ENCODE peak calls at places on chromosomes 1 and 21, in six cellular contexts. One of them, this sample, is unnamed. For H3K4me1, the result is how much of the 10 kb centered on the place peaks cover.

GRCh38 chr21:17454315-17455027 is 58.4 kb upstream of the CXADR start:
- DNase-seq in testis: peak
- DNase-seq in IMR-90: peak
- DNase-seq in DND-41: no peak
- DNase-seq in MM.1S: peak
- DNase-seq in K562: peak
- DNase-seq in this sample: no peak

GRCh38 chr1:87942165-87942564 is 613.5 kb downstream of the LMO4 start:
- DNase-seq in testis: no peak
- DNase-seq in IMR-90: peak
- DNase-seq in DND-41: no peak
- DNase-seq in MM.1S: no peak
- DNase-seq in K562: no peak
- DNase-seq in this sample: no peak

GRCh38 chr21:14581902-14582457 is 35.9 kb upstream of the SAMSN1 start:
- DNase-seq in testis: no peak
- DNase-seq in IMR-90: no peak
- DNase-seq in DND-41: no peak
- DNase-seq in MM.1S: no peak
- DNase-seq in K562: no peak
- DNase-seq in this sample: peak

GRCh38 chr1:22418352-22418751 is 33.3 kb upstream of the ZBTB40 start:
- DNase-seq in testis: no peak
- DNase-seq in IMR-90: no peak
- DNase-seq in DND-41: no peak
- DNase-seq in MM.1S: no peak
- DNase-seq in K562: no peak
- DNase-seq in this sample: no peak

GRCh38 chr1:234139966-234140365 is 233.3 kb upstream of the COA6 start:
- DNase-seq in testis: no peak
- DNase-seq in IMR-90: peak
- DNase-seq in DND-41: no peak
- DNase-seq in MM.1S: no peak
- DNase-seq in K562: no peak
- DNase-seq in this sample: no peak

GRCh38 chr1:215055281-215055935 is 27.1 kb upstream of the KCNK2 start:
- DNase-seq in testis: no peak
- DNase-seq in IMR-90: peak
- DNase-seq in DND-41: no peak
- DNase-seq in MM.1S: no peak
- DNase-seq in K562: no peak
- DNase-seq in this sample: no peak

GRCh38 chr1:64234714-64235113 is 31.3 kb downstream of the UBE2U start:
- DNase-seq in testis: no peak
- DNase-seq in IMR-90: no peak
- DNase-seq in DND-41: no peak
- DNase-seq in MM.1S: no peak
- DNase-seq in K562: no peak
- DNase-seq in this sample: no peak

GRCh38 chr1:185352067-185352466 is 35.0 kb upstream of the IVNS1ABP start:
- DNase-seq in testis: no peak
- DNase-seq in IMR-90: peak
- DNase-seq in DND-41: no peak
- DNase-seq in MM.1S: no peak
- DNase-seq in K562: peak
- DNase-seq in this sample: no peak

GRCh38 chr1:115609021-115609420 is 32.7 kb upstream of the VANGL1 start:
- DNase-seq in testis: no peak
- DNase-seq in IMR-90: no peak
- DNase-seq in DND-41: no peak
- DNase-seq in MM.1S: no peak
- DNase-seq in K562: no peak
- DNase-seq in this sample: no peak

GRCh38 chr1:50697440-50698421 is 262.3 kb downstream of the FAF1 start:
- DNase-seq in testis: no peak
- DNase-seq in IMR-90: peak
- DNase-seq in DND-41: no peak
- DNase-seq in MM.1S: no peak
- DNase-seq in K562: no peak
- DNase-seq in this sample: no peak

GRCh38 chr1:54850737-54851136 is 36.3 kb downstream of the DHCR24 start:
- DNase-seq in testis: no peak
- DNase-seq in IMR-90: peak
- DNase-seq in DND-41: no peak
- DNase-seq in MM.1S: no peak
- DNase-seq in K562: no peak
- DNase-seq in this sample: no peak

GRCh38 chr1:226641671-226642231 is 93.2 kb downstream of the STUM start:
- DNase-seq in testis: no peak
- DNase-seq in IMR-90: no peak
- DNase-seq in DND-41: no peak
- DNase-seq in MM.1S: no peak
- DNase-seq in K562: no peak
- DNase-seq in this sample: peak

GRCh38 chr1:54464477-54465146 is 58.4 kb upstream of the SSBP3 start:
- DNase-seq in testis: no peak
- DNase-seq in IMR-90: peak
- DNase-seq in DND-41: no peak
- DNase-seq in MM.1S: peak
- DNase-seq in K562: peak
- DNase-seq in this sample: no peak

GRCh38 chr21:43209575-43210453 is 41.0 kb downstream of the CRYAA start:
- DNase-seq in testis: peak
- DNase-seq in IMR-90: peak
- DNase-seq in DND-41: no peak
- DNase-seq in MM.1S: no peak
- DNase-seq in K562: no peak
- DNase-seq in this sample: no peak

GRCh38 chr1:5644281-5645134 is 347.7 kb downstream of the NPHP4 start:
- DNase-seq in testis: no peak
- DNase-seq in IMR-90: no peak
- DNase-seq in DND-41: no peak
- DNase-seq in MM.1S: no peak
- DNase-seq in K562: no peak
- DNase-seq in this sample: no peak

GRCh38 chr21:43922949-43923348 is 57.9 kb downstream of the AGPAT3 start:
- DNase-seq in testis: no peak
- DNase-seq in IMR-90: no peak
- DNase-seq in DND-41: no peak
- DNase-seq in MM.1S: no peak
- DNase-seq in K562: no peak
- DNase-seq in this sample: no peak

GRCh38 chr1:113760102-113760804 is 967 bp upstream of the PHTF1 start:
- DNase-seq in testis: no peak
- DNase-seq in IMR-90: no peak
- DNase-seq in DND-41: no peak
- DNase-seq in MM.1S: no peak
- DNase-seq in K562: no peak
- DNase-seq in this sample: no peak

GRCh38 chr1:11354893-11355593 is 82.0 kb downstream of the UBIAD1 start:
- DNase-seq in testis: no peak
- DNase-seq in IMR-90: no peak
- DNase-seq in DND-41: no peak
- DNase-seq in MM.1S: no peak
- DNase-seq in K562: no peak
- DNase-seq in this sample: no peak

GRCh38 chr1:60386259-60386658 is 312.7 kb upstream of the C1orf87 start:
- DNase-seq in testis: no peak
- DNase-seq in IMR-90: no peak
- DNase-seq in DND-41: no peak
- DNase-seq in MM.1S: no peak
- DNase-seq in K562: no peak
- DNase-seq in this sample: no peak

GRCh38 chr1:82775402-82776000 is 974.8 kb downstream of the ADGRL2 start:
- DNase-seq in testis: peak
- DNase-seq in IMR-90: no peak
- DNase-seq in DND-41: peak
- DNase-seq in MM.1S: no peak
- DNase-seq in K562: peak
- DNase-seq in this sample: no peak

GRCh38 chr1:180563013-180563827 is 4.5 kb downstream of the OVAAL start:
- DNase-seq in testis: no peak
- DNase-seq in IMR-90: peak
- DNase-seq in DND-41: no peak
- DNase-seq in MM.1S: no peak
- DNase-seq in K562: peak
- DNase-seq in this sample: no peak

GRCh38 chr1:97089223-97089622 is 367.6 kb downstream of the PTBP2 start:
- DNase-seq in testis: no peak
- DNase-seq in IMR-90: no peak
- DNase-seq in DND-41: no peak
- DNase-seq in MM.1S: peak
- DNase-seq in K562: no peak
- DNase-seq in this sample: no peak

GRCh38 chr1:19043579-19044443 is 87.3 kb upstream of the IFFO2 start:
- DNase-seq in testis: no peak
- DNase-seq in IMR-90: no peak
- DNase-seq in DND-41: no peak
- DNase-seq in MM.1S: no peak
- DNase-seq in K562: no peak
- DNase-seq in this sample: no peak

GRCh38 chr1:198535631-198536030 is 4.8 kb downstream of the ATP6V1G3 start:
- DNase-seq in testis: no peak
- DNase-seq in IMR-90: no peak
- DNase-seq in DND-41: no peak
- DNase-seq in MM.1S: no peak
- DNase-seq in K562: no peak
- DNase-seq in this sample: no peak

GRCh38 chr1:3906672-3907020 is 6.6 kb upstream of the C1orf174 start:
- DNase-seq in testis: no peak
- DNase-seq in IMR-90: no peak
- DNase-seq in DND-41: no peak
- DNase-seq in MM.1S: no peak
- DNase-seq in K562: no peak
- DNase-seq in this sample: no peak

DNA sequence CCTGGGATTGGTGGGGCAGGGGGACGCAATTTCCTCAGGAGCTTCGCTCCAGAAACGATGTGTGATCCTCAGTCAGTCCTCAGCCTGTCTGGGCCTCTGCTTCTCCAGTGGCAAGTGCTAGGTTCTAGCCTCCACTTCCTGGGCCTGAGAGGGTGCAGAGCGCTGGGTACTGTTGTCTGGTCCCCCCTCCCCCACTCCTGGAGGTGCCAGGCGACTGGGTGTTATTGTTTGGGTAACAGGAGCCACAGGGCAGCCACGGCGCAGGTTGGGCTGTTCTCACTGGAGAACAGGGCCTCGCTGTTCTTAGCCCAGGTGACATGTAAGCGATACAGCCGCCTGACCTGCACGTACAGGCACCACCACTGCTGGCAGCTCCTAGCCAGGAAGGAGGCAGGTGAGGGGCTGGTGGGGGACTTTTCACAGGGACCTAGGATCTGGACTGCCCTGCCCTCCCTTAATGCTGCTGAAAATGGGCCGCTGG is 2.1 kb downstream of the RPS6KA1 start:
- DNase-seq in testis: no peak
- DNase-seq in IMR-90: no peak
- DNase-seq in DND-41: no peak
- DNase-seq in MM.1S: no peak
- DNase-seq in K562: no peak
- DNase-seq in this sample: no peak
- H3K4me1 ChIP-seq in testis: under half
- H3K4me1 ChIP-seq in IMR-90: under half
- H3K4me1 ChIP-seq in DND-41: under half
- H3K4me1 ChIP-seq in MM.1S: under half
- H3K4me1 ChIP-seq in K562: under half
- H3K4me1 ChIP-seq in this sample: under half

DNA sequence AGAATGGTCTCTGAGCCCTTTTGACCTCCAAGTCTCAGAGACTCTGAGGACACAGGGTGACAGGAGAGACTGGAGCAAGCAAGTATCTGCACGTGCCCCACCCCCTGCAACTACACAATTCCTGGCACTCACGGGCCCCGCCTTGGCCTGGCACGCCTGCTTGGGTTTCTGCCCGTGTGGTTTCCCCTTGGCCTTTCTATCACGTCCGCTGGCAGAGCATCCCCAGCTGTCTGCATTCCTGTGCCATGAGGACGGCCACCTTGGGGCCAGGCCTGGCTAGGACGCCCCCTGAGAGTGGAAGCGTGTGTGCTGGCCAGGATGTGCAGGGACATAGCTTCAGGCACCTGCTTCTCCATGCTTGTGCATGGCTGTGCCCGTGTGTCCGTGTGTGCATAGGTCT is 14.3 kb upstream of the EDN2 start:
- DNase-seq in testis: peak
- DNase-seq in IMR-90: peak
- DNase-seq in DND-41: no peak
- DNase-seq in MM.1S: no peak
- DNase-seq in K562: no peak
- DNase-seq in this sample: no peak
- H3K27ac ChIP-seq in testis: no peak
- H3K27ac ChIP-seq in IMR-90: no peak
- H3K27ac ChIP-seq in DND-41: no peak
- H3K27ac ChIP-seq in MM.1S: no peak
- H3K27ac ChIP-seq in K562: no peak
- H3K27ac ChIP-seq in this sample: no peak

GRCh38 chr1:6988796-6989195 is 203.5 kb downstream of the CAMTA1 start:
- DNase-seq in testis: no peak
- DNase-seq in IMR-90: no peak
- DNase-seq in DND-41: no peak
- DNase-seq in MM.1S: no peak
- DNase-seq in K562: no peak
- DNase-seq in this sample: no peak
- H3K4me1 ChIP-seq in testis: under half
- H3K4me1 ChIP-seq in IMR-90: under half
- H3K4me1 ChIP-seq in DND-41: under half
- H3K4me1 ChIP-seq in MM.1S: under half
- H3K4me1 ChIP-seq in K562: under half
- H3K4me1 ChIP-seq in this sample: under half

GRCh38 chr1:153749408-153750005 is 21.7 kb downstream of the INTS3 start:
- DNase-seq in testis: peak
- DNase-seq in IMR-90: peak
- DNase-seq in DND-41: peak
- DNase-seq in MM.1S: peak
- DNase-seq in K562: peak
- DNase-seq in this sample: peak

GRCh38 chr1:153752561-153753195 is 22.5 kb upstream of the SLC27A3 start:
- DNase-seq in testis: peak
- DNase-seq in IMR-90: peak
- DNase-seq in DND-41: no peak
- DNase-seq in MM.1S: no peak
- DNase-seq in K562: no peak
- DNase-seq in this sample: no peak

GRCh38 chr1:153750026-153750995 is 22.5 kb downstream of the INTS3 start:
- DNase-seq in testis: peak
- DNase-seq in IMR-90: no peak
- DNase-seq in DND-41: no peak
- DNase-seq in MM.1S: no peak
- DNase-seq in K562: peak
- DNase-seq in this sample: no peak

GRCh38 chr1:153752072-153752471 is 23.1 kb upstream of the SLC27A3 start:
- DNase-seq in testis: no peak
- DNase-seq in IMR-90: no peak
- DNase-seq in DND-41: no peak
- DNase-seq in MM.1S: no peak
- DNase-seq in K562: no peak
- DNase-seq in this sample: no peak

GRCh38 chr1:153754266-153754665 is 20.9 kb upstream of the SLC27A3 start:
- DNase-seq in testis: no peak
- DNase-seq in IMR-90: no peak
- DNase-seq in DND-41: no peak
- DNase-seq in MM.1S: no peak
- DNase-seq in K562: no peak
- DNase-seq in this sample: no peak
- H3K27ac ChIP-seq in testis: no peak
- H3K27ac ChIP-seq in IMR-90: no peak
- H3K27ac ChIP-seq in DND-41: no peak
- H3K27ac ChIP-seq in MM.1S: no peak
- H3K27ac ChIP-seq in K562: no peak
- H3K27ac ChIP-seq in this sample: no peak

This sample was measured in CD8-positive, alpha-beta T cell.